ENCODE peak calls at places on chromosomes 13 and 19, in ten cellular contexts. T is aorta, D is astrocyte of the spinal cord, I is astrocyte of the cerebellum, W is cardiac fibroblast, P is GM23338, X is lung, C is ovary, A is ascending aorta, G is brain microvascular endothelial cell. U is an unnamed sample.

GRCh38 chr13:33464345-33464744 is 178.8 kb upstream of the STARD13 start:
- DNase-seq in T (no peak), D (no peak), I (no peak), W (no peak), P (no peak), X (no peak), C (no peak), A (no peak), G (no peak), U (no peak)

GRCh38 chr13:79404985-79405384 is 1.1 kb downstream of the RBM26 start:
- DNase-seq in T (no peak), D (no peak), I (no peak), W (no peak), P (peak), X (no peak), C (no peak), A (no peak), G (no peak), U (no peak)

GRCh38 chr19:56639217-56639616 is 3.7 kb upstream of the SMIM17 start:
- DNase-seq in T (peak), D (peak), I (no peak), W (peak), P (peak), X (no peak), C (no peak), A (no peak), G (no peak), U (no peak)

GRCh38 chr13:42561752-42562467 is 12.0 kb upstream of the TNFSF11 start:
- DNase-seq in T (no peak), D (peak), I (no peak), W (no peak), P (no peak), X (no peak), C (no peak), A (no peak), G (peak), U (no peak)

GRCh38 chr19:12639901-12640613 is 26.5 kb downstream of the MAN2B1 start:
- DNase-seq in T (peak), D (peak), I (peak), W (peak), P (peak), X (peak), C (peak), A (peak), G (peak), U (peak)

GRCh38 chr19:48053856-48054255 is 10.0 kb upstream of the CABP5 start:
- DNase-seq in T (no peak), D (no peak), I (no peak), W (no peak), P (no peak), X (no peak), C (no peak), A (no peak), G (no peak), U (no peak)

GRCh38 chr19:14467816-14468215 is 7.3 kb downstream of the PTGER1 start:
- DNase-seq in T (no peak), D (no peak), I (no peak), W (no peak), P (no peak), X (no peak), C (no peak), A (no peak), G (no peak), U (no peak)

GRCh38 chr19:14603990-14604387 is 21.1 kb downstream of the CLEC17A start:
- DNase-seq in T (no peak), D (no peak), I (no peak), W (no peak), P (no peak), X (no peak), C (no peak), A (no peak), G (no peak), U (no peak)

GRCh38 chr13:109595466-109595865 is 190.9 kb downstream of the IRS2 start:
- DNase-seq in T (no peak), D (no peak), I (no peak), W (no peak), P (no peak), X (no peak), C (no peak), A (no peak), G (no peak), U (peak)

GRCh38 chr19:35479278-35479677 is 11.0 kb downstream of the KRTDAP start:
- DNase-seq in T (no peak), D (no peak), I (no peak), W (no peak), P (no peak), X (no peak), C (no peak), A (no peak), G (no peak), U (no peak)

GRCh38 chr13:39616087-39616694 is 13.2 kb upstream of the LHFPL6 start:
- DNase-seq in T (no peak), D (peak), I (peak), W (peak), P (peak), X (no peak), C (peak), A (no peak), G (peak), U (no peak)

GRCh38 chr13:91200486-91200885 is 147.0 kb upstream of the MIR17HG start:
- DNase-seq in T (no peak), D (no peak), I (no peak), W (no peak), P (no peak), X (no peak), C (no peak), A (no peak), G (no peak), U (no peak)

GRCh38 chr19:44741841-44742352 is 6.6 kb upstream of the BCL3 start:
- DNase-seq in T (peak), D (peak), I (peak), W (peak), P (no peak), X (peak), C (peak), A (peak), G (peak), U (peak)

GRCh38 chr19:35140898-35141626 is 2.0 kb upstream of the FXYD7 start:
- DNase-seq in T (peak), D (peak), I (peak), W (peak), P (peak), X (peak), C (peak), A (peak), G (peak), U (no peak)

GRCh38 chr19:15453091-15453498 is 3.3 kb upstream of the WIZ start:
- DNase-seq in T (no peak), D (no peak), I (no peak), W (peak), P (peak), X (no peak), C (no peak), A (no peak), G (no peak), U (no peak)

GRCh38 chr13:48975101-48975925 is at the start of gene FNDC3A:
- DNase-seq in T (no peak), D (peak), I (peak), W (peak), P (peak), X (peak), C (peak), A (no peak), G (peak), U (no peak)

GRCh38 chr13:49443689-49444516 is at the start of the genes CAB39L and SETDB2:
- DNase-seq in T (peak), D (peak), I (peak), W (peak), P (peak), X (peak), C (peak), A (peak), G (peak), U (peak)

GRCh38 chr13:59409211-59409610 is 754.5 kb downstream of the DIAPH3 start:
- DNase-seq in T (no peak), D (peak), I (peak), W (peak), P (peak), X (no peak), C (peak), A (no peak), G (peak), U (no peak)

GRCh38 chr13:23427342-23428182 is 5.9 kb downstream of the SACS start:
- DNase-seq in T (no peak), D (peak), I (peak), W (peak), P (no peak), X (no peak), C (peak), A (no peak), G (peak), U (peak)

GRCh38 chr13:107370036-107370785 is 802.3 kb upstream of the ARGLU1 start:
- DNase-seq in T (no peak), D (peak), I (peak), W (peak), P (no peak), X (no peak), C (no peak), A (no peak), G (peak), U (no peak)

GRCh38 chr19:5231857-5232503 is 108.6 kb downstream of the PTPRS start:
- DNase-seq in T (no peak), D (peak), I (no peak), W (no peak), P (no peak), X (no peak), C (no peak), A (no peak), G (no peak), U (no peak)

GRCh38 chr13:29718694-29719093 is 123.2 kb upstream of the SLC7A1 start:
- DNase-seq in T (no peak), D (no peak), I (no peak), W (no peak), P (no peak), X (no peak), C (no peak), A (no peak), G (no peak), U (no peak)

GRCh38 chr19:15091918-15092753 is 10.1 kb downstream of the OR1I1 start:
- DNase-seq in T (no peak), D (peak), I (peak), W (peak), P (peak), X (no peak), C (peak), A (no peak), G (peak), U (no peak)

GRCh38 chr13:87274209-87274819 is 396.9 kb upstream of the SLITRK5 start:
- DNase-seq in T (no peak), D (peak), I (peak), W (peak), P (peak), X (peak), C (no peak), A (no peak), G (no peak), U (no peak)

GRCh38 chr19:33273881-33274662 is 28.3 kb downstream of the CEBPA start:
- DNase-seq in T (no peak), D (peak), I (no peak), W (peak), P (no peak), X (peak), C (no peak), A (no peak), G (peak), U (peak)

GRCh38 chr13:45522571-45522970 is 57.8 kb downstream of the COG3 start:
- DNase-seq in T (no peak), D (no peak), I (no peak), W (no peak), P (no peak), X (no peak), C (no peak), A (no peak), G (no peak), U (peak)

GRCh38 chr13:80437212-80437611 is 96.3 kb upstream of the SPRY2 start:
- DNase-seq in T (no peak), D (no peak), I (no peak), W (no peak), P (no peak), X (no peak), C (no peak), A (no peak), G (no peak), U (no peak)

GRCh38 chr19:35793381-35794165 is 18.2 kb downstream of the ARHGAP33 start:
- DNase-seq in T (no peak), D (no peak), I (no peak), W (peak), P (no peak), X (no peak), C (no peak), A (no peak), G (peak), U (no peak)

GRCh38 chr13:51286135-51287002 is 53.1 kb upstream of the SERPINE3 start:
- DNase-seq in T (peak), D (peak), I (peak), W (peak), P (peak), X (peak), C (peak), A (peak), G (peak), U (no peak)

GRCh38 chr19:15633122-15633521 is 7.6 kb upstream of the CYP4F3 start:
- DNase-seq in T (no peak), D (no peak), I (no peak), W (no peak), P (no peak), X (no peak), C (no peak), A (no peak), G (no peak), U (no peak)

GRCh38 chr13:29920018-29920643 is 69.7 kb upstream of the UBL3 start:
- DNase-seq in T (no peak), D (no peak), I (no peak), W (no peak), P (no peak), X (no peak), C (no peak), A (no peak), G (no peak), U (no peak)

GRCh38 chr13:30421093-30422055 is 919 bp upstream of the UBE2L5 start:
- DNase-seq in T (peak), D (peak), I (peak), W (peak), P (peak), X (peak), C (peak), A (peak), G (peak), U (no peak)

GRCh38 chr13:73303858-73304257 is 245.1 kb downstream of the KLF5 start:
- DNase-seq in T (no peak), D (peak), I (no peak), W (peak), P (no peak), X (no peak), C (no peak), A (no peak), G (peak), U (peak)

GRCh38 chr19:44093931-44094765 is at the start of gene ZNF224:
- DNase-seq in T (peak), D (peak), I (peak), W (peak), P (peak), X (peak), C (peak), A (peak), G (peak), U (peak)

GRCh38 chr19:55118401-55118991 is 1.1 kb upstream of the PPP1R12C start:
- DNase-seq in T (no peak), D (peak), I (no peak), W (peak), P (peak), X (peak), C (peak), A (no peak), G (no peak), U (no peak)

DNA sequence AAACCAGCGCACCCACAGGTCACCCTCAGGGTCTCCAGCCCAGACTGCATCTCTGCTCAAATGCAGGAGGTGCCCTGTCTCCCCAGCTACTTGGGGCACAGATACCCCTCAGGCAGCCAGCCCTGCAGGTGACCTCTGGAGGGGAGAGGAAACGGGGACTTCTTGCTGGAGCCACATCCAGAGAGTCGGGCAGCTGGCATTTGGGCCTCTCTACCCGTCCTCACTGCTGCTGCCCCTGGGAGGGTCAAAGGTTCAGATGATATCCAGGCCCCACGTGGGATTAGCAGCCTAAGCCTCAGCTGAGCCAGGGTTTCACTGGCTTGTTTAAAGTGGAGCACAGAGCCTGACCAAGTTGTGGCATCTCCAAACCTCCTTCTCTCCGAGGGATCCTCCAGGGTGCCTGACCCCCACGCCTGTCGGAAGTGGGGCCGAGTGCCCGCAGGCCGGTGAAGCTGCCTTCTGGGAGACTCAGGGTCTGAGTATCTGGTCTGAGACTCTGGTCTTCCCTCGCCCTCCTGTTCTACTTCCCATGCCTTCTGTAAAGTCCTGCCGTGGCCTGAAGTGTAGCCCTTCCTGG is 2.2 kb downstream of the RASA3 start:
- DNase-seq in T (no peak), D (no peak), I (no peak), W (no peak), P (no peak), X (no peak), C (no peak), A (no peak), G (no peak), U (no peak)
- H3K4me3 ChIP-seq in T (peak), D (peak), I (peak), W (peak), P (peak), X (no peak), C (peak), A (peak), G (peak), U (peak)

GRCh38 chr13:113272791-113273190 is 24.2 kb upstream of the LAMP1 start:
- DNase-seq in T (no peak), D (no peak), I (no peak), W (no peak), P (no peak), X (no peak), C (no peak), A (no peak), G (no peak), U (no peak)
- H3K4me3 ChIP-seq in T (no peak), D (no peak), I (no peak), W (no peak), P (no peak), X (no peak), C (no peak), A (no peak), G (no peak), U (no peak)

GRCh38 chr19:46002678-46003275 is 7.5 kb downstream of the CCDC61 start:
- DNase-seq in T (no peak), D (no peak), I (no peak), W (no peak), P (no peak), X (no peak), C (no peak), A (no peak), G (no peak), U (no peak)

GRCh38 chr19:45998834-45999233 is 3.6 kb downstream of the CCDC61 start:
- DNase-seq in T (no peak), D (no peak), I (no peak), W (no peak), P (no peak), X (no peak), C (no peak), A (no peak), G (no peak), U (no peak)

GRCh38 chr19:46000497-46001246 is 5.4 kb downstream of the CCDC61 start:
- DNase-seq in T (no peak), D (no peak), I (no peak), W (no peak), P (peak), X (peak), C (no peak), A (no peak), G (no peak), U (no peak)

GRCh38 chr19:45996933-45997332 is 1.7 kb downstream of the CCDC61 start:
- DNase-seq in T (no peak), D (no peak), I (no peak), W (no peak), P (no peak), X (no peak), C (no peak), A (no peak), G (no peak), U (no peak)

DNA sequence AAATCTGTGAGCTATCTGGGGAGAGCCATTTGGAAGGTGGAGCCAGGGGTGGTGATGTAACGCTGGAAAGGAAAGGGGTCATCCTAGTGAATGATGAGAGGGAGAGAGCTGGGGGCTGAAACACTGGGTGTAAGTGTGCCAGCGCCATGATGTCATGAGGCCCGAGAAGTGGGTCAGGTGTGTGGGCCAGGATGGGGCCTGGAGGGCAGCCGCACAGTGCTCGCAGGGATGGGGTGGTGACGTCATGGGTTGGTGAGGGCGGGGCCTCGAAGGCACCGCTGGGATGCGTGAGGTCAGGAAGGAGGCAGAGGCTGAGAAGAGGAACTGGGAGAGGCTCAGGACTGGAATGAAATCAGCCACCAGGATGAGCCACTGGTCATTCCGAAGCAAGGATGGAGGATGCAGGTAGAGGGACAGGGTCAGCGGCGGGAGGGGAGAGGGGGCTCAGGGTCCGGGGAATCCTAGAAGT is 4.4 kb downstream of the CCDC61 start:
- DNase-seq in T (peak), D (no peak), I (no peak), W (peak), P (peak), X (no peak), C (peak), A (no peak), G (no peak), U (no peak)
- H3K4me3 ChIP-seq in T (no peak), D (peak), I (no peak), W (no peak), P (peak), X (no peak), C (no peak), A (no peak), G (no peak), U (peak)

GRCh38 chr19:18845961-18846360 is 14.2 kb downstream of the UPF1 start:
- DNase-seq in T (no peak), D (no peak), I (no peak), W (no peak), P (no peak), X (no peak), C (no peak), A (no peak), G (no peak), U (no peak)

GRCh38 chr19:18841400-18841799 is 9.6 kb downstream of the UPF1 start:
- DNase-seq in T (no peak), D (no peak), I (no peak), W (no peak), P (no peak), X (no peak), C (no peak), A (no peak), G (no peak), U (no peak)

GRCh38 chr19:18842166-18842565 is 10.4 kb downstream of the UPF1 start:
- DNase-seq in T (no peak), D (no peak), I (no peak), W (peak), P (no peak), X (no peak), C (no peak), A (no peak), G (no peak), U (no peak)

GRCh38 chr19:18844806-18845329 is 13.1 kb downstream of the UPF1 start:
- DNase-seq in T (no peak), D (no peak), I (no peak), W (no peak), P (no peak), X (no peak), C (no peak), A (no peak), G (no peak), U (no peak)

GRCh38 chr19:18843960-18844359 is 12.2 kb downstream of the UPF1 start:
- DNase-seq in T (no peak), D (peak), I (no peak), W (no peak), P (no peak), X (no peak), C (no peak), A (no peak), G (peak), U (no peak)
- H3K4me3 ChIP-seq in T (no peak), D (no peak), I (no peak), W (no peak), P (no peak), X (no peak), C (no peak), A (no peak), G (no peak), U (no peak)

GRCh38 chr13:20221772-20222171 is 10.3 kb downstream of the GJB6 start:
- DNase-seq in T (no peak), D (no peak), I (no peak), W (peak), P (no peak), X (no peak), C (no peak), A (no peak), G (no peak), U (no peak)
- H3K4me3 ChIP-seq in T (no peak), D (no peak), I (no peak), W (no peak), P (no peak), X (no peak), C (no peak), A (no peak), G (no peak), U (no peak)

GRCh38 chr19:40571005-40571318 is 5.7 kb upstream of the SHKBP1 start:
- DNase-seq in T (no peak), D (no peak), I (no peak), W (no peak), P (no peak), X (no peak), C (no peak), A (no peak), G (no peak), U (no peak)
- H3K4me3 ChIP-seq in T (no peak), D (no peak), I (no peak), W (no peak), P (no peak), X (no peak), C (no peak), A (no peak), G (no peak), U (no peak)

GRCh38 chr19:2720777-2721569 is at the start of gene DIRAS1:
- DNase-seq in T (no peak), D (no peak), I (no peak), W (no peak), P (peak), X (no peak), C (no peak), A (no peak), G (no peak), U (no peak)
- H3K4me3 ChIP-seq in T (no peak), D (peak), I (peak), W (peak), P (peak), X (no peak), C (peak), A (peak), G (peak), U (peak)

U was measured in BJ.